ENCODE peak calls at places on chromosomes 12 and 14, in eight cellular contexts. B, G, P, L, R, I, U and D are unnamed samples.

GRCh38 chr12:835754-836493 is 83.5 kb downstream of the WNK1 start:
- DNase-seq in B (no peak), G (no peak), P (no peak), L (no peak), R (no peak), I (no peak), U (no peak), D (no peak)

GRCh38 chr14:81392052-81392451 is 8.1 kb downstream of the STON2 start:
- DNase-seq in B (no peak), G (no peak), P (no peak), L (no peak), R (no peak), I (no peak), U (no peak), D (no peak)

GRCh38 chr14:59511916-59512530 is 27.7 kb downstream of the JKAMP start:
- DNase-seq in B (no peak), G (peak; percentile 44), P (peak; percentile 8), L (no peak), R (no peak), I (peak; percentile 20), U (no peak), D (no peak)

GRCh38 chr14:37142835-37143499 is 29.4 kb downstream of the SLC25A21 start:
- DNase-seq in B (no peak), G (no peak), P (peak; percentile 51), L (no peak), R (no peak), I (no peak), U (no peak), D (no peak)

GRCh38 chr12:1580036-1580435 is 14.3 kb downstream of the FBXL14 start:
- DNase-seq in B (no peak), G (no peak), P (no peak), L (no peak), R (no peak), I (no peak), U (no peak), D (no peak)

GRCh38 chr12:27105746-27106536 is 23.6 kb upstream of the C12orf71 start:
- DNase-seq in B (no peak), G (no peak), P (no peak), L (no peak), R (no peak), I (no peak), U (no peak), D (no peak)

GRCh38 chr14:35818346-35819115 is 7.6 kb upstream of the BRMS1L start:
- DNase-seq in B (no peak), G (peak; percentile 11), P (peak; percentile 64), L (no peak), R (no peak), I (no peak), U (no peak), D (no peak)

GRCh38 chr12:16300706-16301105 is 23.2 kb upstream of the SLC15A5 start:
- DNase-seq in B (no peak), G (no peak), P (no peak), L (no peak), R (peak; percentile 14), I (no peak), U (no peak), D (no peak)

GRCh38 chr12:92068441-92068840 is 77.2 kb downstream of the BTG1 start:
- DNase-seq in B (no peak), G (no peak), P (no peak), L (no peak), R (no peak), I (no peak), U (no peak), D (no peak)